ENCODE peak calls at places on chromosomes 4 and X, in seven cellular contexts. I, N, C, M, F, U and W are unnamed samples. For H3K4me1, the result is how much of the 10 kb centered on the place peaks cover.

GRCh38 chrX:69161371-69161770 is 3.9 kb downstream of the PJA1 start:
- DNase-seq in I (no peak), N (no peak), U (no peak), F (peak), C (no peak), M (no peak), W (no peak)

GRCh38 chr4:99300934-99301333 is 10.1 kb upstream of the ADH1A start:
- DNase-seq in C (peak), I (no peak), M (peak), N (peak), U (peak), F (peak), W (no peak)

GRCh38 chrX:72430405-72430968 is 124.8 kb upstream of the CITED1 start:
- DNase-seq in F (no peak), M (peak), N (peak), U (no peak), I (no peak), C (no peak), W (no peak)

GRCh38 chrX:9465380-9466114 is 689 bp downstream of the TBL1X start:
- DNase-seq in N (peak), F (no peak), M (peak), C (no peak), I (peak), U (peak), W (peak)

GRCh38 chrX:143363419-143363818 is 153.9 kb downstream of the SPANXN3 start:
- DNase-seq in F (no peak), C (no peak), N (no peak), I (no peak), U (no peak), M (no peak), W (no peak)

GRCh38 chr4:658031-658667 is 15.9 kb downstream of the ATP5ME start:
- DNase-seq in F (no peak), M (no peak), I (no peak), C (no peak), N (no peak), U (no peak), W (no peak)

GRCh38 chrX:129496625-129497024 is 26.7 kb downstream of the SMARCA1 start:
- DNase-seq in C (peak), M (no peak), F (no peak), I (no peak), U (no peak), N (peak), W (peak)

GRCh38 chr4:68368566-68369473 is 18.9 kb upstream of the YTHDC1 start:
- DNase-seq in C (peak), I (peak), F (no peak), M (peak), U (no peak), N (peak), W (no peak)

GRCh38 chr4:6893449-6894085 is 16.1 kb upstream of the TBC1D14 start:
- DNase-seq in F (peak), C (peak), U (peak), N (peak), I (peak), M (no peak), W (no peak)

GRCh38 chrX:40021647-40022046 is 76.1 kb downstream of the BCOR start:
- DNase-seq in F (no peak), M (no peak), N (no peak), C (no peak), I (no peak), U (no peak), W (no peak)

GRCh38 chr4:137678796-137679195 is 146.5 kb upstream of the PCDH18 start:
- DNase-seq in U (no peak), M (no peak), I (no peak), N (peak), F (no peak), C (peak), W (no peak)

GRCh38 chr4:126583509-126583908 is 1049.2 kb upstream of the INTU start:
- DNase-seq in U (no peak), F (no peak), M (peak), C (peak), I (no peak), N (peak), W (no peak)

GRCh38 chr4:47750771-47751170 is 87.1 kb downstream of the CORIN start:
- DNase-seq in U (no peak), C (no peak), I (no peak), N (no peak), M (no peak), F (no peak), W (no peak)

GRCh38 chr4:47749858-47750257 is 88.0 kb downstream of the CORIN start:
- DNase-seq in U (no peak), I (no peak), N (peak), M (no peak), F (no peak), C (no peak), W (no peak)

GRCh38 chr4:47747846-47748494 is 89.9 kb downstream of the CORIN start:
- DNase-seq in I (no peak), M (no peak), F (no peak), U (no peak), N (no peak), C (no peak), W (no peak)

DNA sequence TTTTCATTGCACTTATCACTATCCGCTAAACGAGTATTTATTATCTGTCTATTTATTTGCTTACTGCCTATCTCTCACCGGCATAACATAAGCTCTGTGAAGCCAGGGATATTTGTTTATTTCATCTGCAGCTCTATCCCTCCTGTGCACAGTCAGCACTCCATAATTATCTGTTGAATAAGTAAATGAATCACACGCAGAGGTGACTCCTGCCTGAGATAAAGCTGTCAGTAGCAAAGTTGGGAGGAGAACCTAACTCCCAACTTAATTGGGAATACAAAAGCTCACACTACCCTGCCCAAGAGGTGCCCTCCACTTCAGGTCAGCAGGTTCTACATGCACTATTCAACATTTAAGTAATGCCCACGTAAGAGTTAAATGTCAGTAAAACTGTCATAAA is 85.7 kb downstream of the CORIN start:
- DNase-seq in U (no peak), N (no peak), F (no peak), M (no peak), C (no peak), I (no peak), W (no peak)
- H3K4me1 ChIP-seq in U (under half), N (under half), F (under half), M (under half), C (under half), I (under half), W (under half)

GRCh38 chr4:89469512-89469911 is 161.9 kb upstream of the GPRIN3 start:
- DNase-seq in N (no peak), F (no peak), U (no peak), M (no peak), I (no peak), C (peak), W (no peak)

GRCh38 chr4:89468632-89469031 is 161.0 kb upstream of the GPRIN3 start:
- DNase-seq in C (no peak), U (no peak), N (no peak), I (no peak), M (no peak), F (no peak), W (no peak)

GRCh38 chr4:89469930-89470375 is 162.4 kb upstream of the GPRIN3 start:
- DNase-seq in F (no peak), I (no peak), N (peak), C (peak), U (no peak), M (peak), W (peak)
- H3K27ac ChIP-seq in F (no peak), I (no peak), N (peak), C (peak), U (no peak), M (peak), W (peak)

DNA sequence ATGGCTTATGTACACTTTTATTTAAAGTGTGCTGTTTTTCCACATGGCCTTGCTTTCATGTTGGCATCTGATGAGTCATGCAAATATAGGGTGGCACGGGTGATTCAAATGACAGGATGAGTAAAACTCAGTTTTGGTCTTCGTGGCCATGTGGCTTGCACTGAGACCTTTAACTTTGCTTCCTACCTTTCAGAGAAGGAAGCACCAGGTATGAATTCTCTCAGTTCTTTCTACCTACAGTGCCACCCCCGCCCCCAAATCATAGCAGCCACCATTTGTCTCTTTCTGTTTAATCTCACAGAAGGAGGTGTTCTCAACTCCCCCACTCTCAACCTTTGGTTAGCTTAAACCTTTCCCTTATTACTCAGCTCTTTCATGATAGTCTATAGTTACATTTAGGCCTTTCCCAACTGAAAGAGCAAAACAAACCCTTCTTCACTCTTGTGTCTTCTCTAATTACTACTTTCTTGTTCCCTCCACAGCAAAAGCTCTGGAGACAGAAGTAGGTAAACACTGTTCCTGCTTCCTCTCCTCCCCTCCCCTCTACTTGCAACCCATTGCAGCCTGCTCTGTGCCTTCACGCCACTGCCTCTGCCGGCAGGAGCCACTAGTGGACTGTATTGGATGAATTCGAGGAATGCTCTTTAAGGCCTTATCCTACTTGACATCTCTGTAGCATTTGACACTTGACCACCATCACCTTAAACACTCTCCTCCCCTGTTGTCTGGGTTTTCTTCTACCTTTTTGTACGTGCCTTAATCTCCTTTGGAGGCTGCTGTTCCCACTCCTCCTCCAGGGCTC is 123.7 kb downstream of the AFF1 start:
- DNase-seq in F (no peak), N (peak), U (no peak), M (peak), C (no peak), I (no peak), W (no peak)
- H3K4me1 ChIP-seq in F (under half), N (under half), U (half or more), M (under half), C (under half), I (under half), W (under half)

GRCh38 chr4:139241784-139242151 is 38.3 kb downstream of the MGARP start:
- DNase-seq in N (no peak), M (no peak), F (no peak), I (no peak), C (no peak), U (no peak), W (no peak)
- H3K27ac ChIP-seq in N (peak), M (peak), F (no peak), I (no peak), C (peak), U (no peak), W (peak)

GRCh38 chr4:113635739-113636437 is 125.7 kb downstream of the CAMK2D start:
- DNase-seq in C (peak), N (no peak), I (no peak), F (no peak), U (no peak), M (no peak), W (no peak)
- H3K4me1 ChIP-seq in C (under half), N (under half), I (half or more), F (under half), U (under half), M (under half), W (under half)

GRCh38 chr4:55359397-55359916 is 13.4 kb downstream of the SRD5A3 start:
- DNase-seq in U (peak), M (no peak), I (no peak), C (no peak), F (peak), N (no peak), W (no peak)
- H3K27ac ChIP-seq in U (peak), M (no peak), I (no peak), C (no peak), F (peak), N (peak), W (no peak)